ENCODE peak calls at places on chromosome 16, in ten cellular contexts. O, J, V, S, W, A, X, N, E and Z are unnamed samples.

GRCh38 chr16:11992008-11992584 is 15.6 kb downstream of the SNX29 start:
- DNase-seq in O (no peak), J (no peak), V (peak), S (no peak), W (no peak), A (no peak), X (no peak), N (no peak), E (no peak), Z (no peak)

GRCh38 chr16:24845726-24846547 is at the start of gene SLC5A11:
- DNase-seq in O (no peak), J (no peak), V (no peak), S (no peak), W (no peak), A (no peak), X (no peak), N (no peak), E (no peak), Z (no peak)

GRCh38 chr16:84844049-84844350 is 24.2 kb downstream of the CRISPLD2 start:
- DNase-seq in O (no peak), J (no peak), V (no peak), S (no peak), W (no peak), A (peak), X (no peak), N (no peak), E (no peak), Z (no peak)

GRCh38 chr16:3868556-3868955 is 12.0 kb downstream of the CREBBP start:
- DNase-seq in O (no peak), J (no peak), V (no peak), S (no peak), W (no peak), A (no peak), X (no peak), N (no peak), E (no peak), Z (no peak)

GRCh38 chr16:16861546-16861945 is 482.6 kb downstream of the NPIPA7 start:
- DNase-seq in O (peak), J (no peak), V (peak), S (no peak), W (peak), A (peak), X (peak), N (peak), E (no peak), Z (no peak)

GRCh38 chr16:19113577-19114358 is at the start of gene ITPRIPL2:
- DNase-seq in O (peak), J (peak), V (peak), S (peak), W (peak), A (peak), X (peak), N (peak), E (no peak), Z (peak)

GRCh38 chr16:85107083-85107482 is 5.2 kb downstream of the CIBAR2 start:
- DNase-seq in O (no peak), J (no peak), V (no peak), S (no peak), W (no peak), A (no peak), X (no peak), N (no peak), E (no peak), Z (no peak)

GRCh38 chr16:65154321-65154720 is 32.5 kb upstream of the CDH11 start:
- DNase-seq in O (no peak), J (no peak), V (no peak), S (no peak), W (no peak), A (peak), X (no peak), N (peak), E (peak), Z (no peak)

GRCh38 chr16:66274335-66275110 is 92.0 kb upstream of the CDH5 start:
- DNase-seq in O (no peak), J (no peak), V (peak), S (no peak), W (no peak), A (peak), X (no peak), N (peak), E (no peak), Z (peak)

GRCh38 chr16:1870365-1871082 is 1.4 kb downstream of the MEIOB start:
- DNase-seq in O (no peak), J (no peak), V (peak), S (no peak), W (no peak), A (peak), X (no peak), N (peak), E (no peak), Z (no peak)

GRCh38 chr16:49632798-49633189 is 223.1 kb downstream of the ZNF423 start:
- DNase-seq in O (no peak), J (no peak), V (no peak), S (no peak), W (no peak), A (no peak), X (no peak), N (no peak), E (no peak), Z (no peak)

GRCh38 chr16:67546761-67547422 is 15.4 kb upstream of the CTCF start:
- DNase-seq in O (no peak), J (no peak), V (peak), S (no peak), W (peak), A (peak), X (peak), N (peak), E (no peak), Z (peak)

GRCh38 chr16:7755347-7755746 is 422.7 kb downstream of the RBFOX1 start:
- DNase-seq in O (no peak), J (no peak), V (no peak), S (no peak), W (no peak), A (no peak), X (no peak), N (no peak), E (no peak), Z (no peak)

GRCh38 chr16:87165885-87166284 is 151.3 kb downstream of the C16orf95 start:
- DNase-seq in O (no peak), J (no peak), V (no peak), S (no peak), W (no peak), A (peak), X (no peak), N (no peak), E (no peak), Z (no peak)

GRCh38 chr16:11681526-11681925 is 13.3 kb downstream of the SNN start:
- DNase-seq in O (no peak), J (no peak), V (no peak), S (no peak), W (no peak), A (no peak), X (no peak), N (no peak), E (no peak), Z (peak)

GRCh38 chr16:86082400-86083030 is 183.6 kb downstream of the IRF8 start:
- DNase-seq in O (no peak), J (no peak), V (no peak), S (no peak), W (no peak), A (no peak), X (no peak), N (no peak), E (no peak), Z (peak)

GRCh38 chr16:8986111-8986510 is 22.4 kb upstream of the USP7 start:
- DNase-seq in O (no peak), J (no peak), V (no peak), S (no peak), W (no peak), A (no peak), X (no peak), N (no peak), E (no peak), Z (no peak)

GRCh38 chr16:8826278-8826879 is 28.7 kb downstream of the PMM2 start:
- DNase-seq in O (no peak), J (no peak), V (no peak), S (no peak), W (no peak), A (no peak), X (no peak), N (no peak), E (no peak), Z (no peak)

GRCh38 chr16:9102379-9102778 is 10.9 kb downstream of the HAPSTR1 start:
- DNase-seq in O (no peak), J (peak), V (peak), S (no peak), W (no peak), A (peak), X (no peak), N (peak), E (no peak), Z (no peak)

GRCh38 chr16:20611350-20611902 is 35.3 kb upstream of the ACSM2B start:
- DNase-seq in O (no peak), J (no peak), V (no peak), S (no peak), W (no peak), A (no peak), X (no peak), N (no peak), E (no peak), Z (no peak)

GRCh38 chr16:55372792-55373488 is 48.9 kb downstream of the IRX6 start:
- DNase-seq in O (no peak), J (no peak), V (no peak), S (no peak), W (no peak), A (no peak), X (no peak), N (no peak), E (no peak), Z (no peak)

GRCh38 chr16:912684-913613 is 57.8 kb downstream of the LMF1 start:
- DNase-seq in O (no peak), J (no peak), V (no peak), S (no peak), W (peak), A (no peak), X (no peak), N (no peak), E (no peak), Z (no peak)

GRCh38 chr16:68242085-68242484 is 3.1 kb upstream of the PLA2G15 start:
- DNase-seq in O (no peak), J (no peak), V (no peak), S (no peak), W (no peak), A (no peak), X (no peak), N (no peak), E (no peak), Z (no peak)

GRCh38 chr16:82197540-82198240 is 27.7 kb upstream of the MPHOSPH6 start:
- DNase-seq in O (no peak), J (no peak), V (peak), S (no peak), W (no peak), A (no peak), X (no peak), N (no peak), E (no peak), Z (no peak)

GRCh38 chr16:27123795-27124194 is 57.1 kb downstream of the C16orf82 start:
- DNase-seq in O (no peak), J (no peak), V (no peak), S (no peak), W (no peak), A (peak), X (peak), N (peak), E (no peak), Z (no peak)